ENCODE peak calls at places on chromosome 6, in four cellular contexts. H, Z, S and X are unnamed samples.

GRCh38 chr6:97133071-97133470 is 149.9 kb downstream of the MMS22L start:
- DNase-seq in H (no peak), Z (no peak), S (no peak), X (no peak)

GRCh38 chr6:125598422-125598821 is 151.0 kb upstream of the HEY2 start:
- DNase-seq in H (no peak), Z (no peak), S (no peak), X (no peak)

GRCh38 chr6:3825331-3825831 is 23.8 kb upstream of the FAM50B start:
- DNase-seq in H (no peak), Z (no peak), S (no peak), X (no peak)

GRCh38 chr6:5713519-5713918 is 293.2 kb downstream of the NRN1 start:
- DNase-seq in H (no peak), Z (no peak), S (no peak), X (no peak)

GRCh38 chr6:118495639-118496296 is 52.3 kb upstream of the PLN start:
- DNase-seq in H (no peak), Z (no peak), S (no peak), X (peak)

GRCh38 chr6:156389296-156389695 is 387.9 kb upstream of the ARID1B start:
- DNase-seq in H (no peak), Z (no peak), S (no peak), X (no peak)

GRCh38 chr6:55545791-55546190 is 33.2 kb downstream of the HMGCLL1 start:
- DNase-seq in H (no peak), Z (no peak), S (no peak), X (no peak)

GRCh38 chr6:29943053-29943966 is 978 bp downstream of the HLA-A start:
- DNase-seq in H (no peak), Z (peak), S (no peak), X (no peak)

GRCh38 chr6:25960689-25961088 is 1.9 kb upstream of the TRIM38 start:
- DNase-seq in H (no peak), Z (peak), S (no peak), X (no peak)

GRCh38 chr6:135540207-135540877 is 42.8 kb upstream of the AHI1 start:
- DNase-seq in H (no peak), Z (no peak), S (no peak), X (no peak)

GRCh38 chr6:140002406-140003022 is 628.1 kb upstream of the CITED2 start:
- DNase-seq in H (no peak), Z (no peak), S (no peak), X (no peak)

GRCh38 chr6:77463881-77464867 is 883 bp upstream of the HTR1B start:
- DNase-seq in H (no peak), Z (no peak), S (peak), X (no peak)

GRCh38 chr6:158649289-158650143 is at the start of gene SYTL3:
- DNase-seq in H (peak), Z (peak), S (no peak), X (no peak)